ENCODE peak calls at places on chromosomes 12 and 14, in nine cellular contexts. One of them, this sample, is unnamed.

GRCh38 chr12:75975692-75976091 is 55.9 kb downstream of the PHLDA1 start:
- DNase-seq in foreskin fibroblast: no peak
- DNase-seq in Calu3: no peak
- DNase-seq in DMS53: no peak
- DNase-seq in amniotic stem cell: no peak
- DNase-seq in IMR-90: no peak
- DNase-seq in posterior vena cava: no peak
- DNase-seq in left cardiac atrium: no peak
- DNase-seq in EL: no peak
- DNase-seq in this sample: no peak

GRCh38 chr12:111450676-111451075 is 45.0 kb downstream of the SH2B3 start:
- DNase-seq in foreskin fibroblast: peak; percentile 8
- DNase-seq in Calu3: no peak
- DNase-seq in DMS53: no peak
- DNase-seq in amniotic stem cell: no peak
- DNase-seq in IMR-90: no peak
- DNase-seq in posterior vena cava: no peak
- DNase-seq in left cardiac atrium: no peak
- DNase-seq in EL: no peak
- DNase-seq in this sample: no peak

GRCh38 chr14:61753631-61754030 is 8.6 kb upstream of the SNAPC1 start:
- DNase-seq in foreskin fibroblast: peak; percentile 53
- DNase-seq in Calu3: no peak
- DNase-seq in DMS53: no peak
- DNase-seq in amniotic stem cell: no peak
- DNase-seq in IMR-90: peak; percentile 42
- DNase-seq in posterior vena cava: no peak
- DNase-seq in left cardiac atrium: no peak
- DNase-seq in EL: peak; percentile 60
- DNase-seq in this sample: no peak

GRCh38 chr12:118151755-118152154 is 15.8 kb downstream of the PEBP1 start:
- DNase-seq in foreskin fibroblast: no peak
- DNase-seq in Calu3: no peak
- DNase-seq in DMS53: no peak
- DNase-seq in amniotic stem cell: no peak
- DNase-seq in IMR-90: no peak
- DNase-seq in posterior vena cava: no peak
- DNase-seq in left cardiac atrium: no peak
- DNase-seq in EL: no peak
- DNase-seq in this sample: no peak

GRCh38 chr14:69259531-69260245 is at the start of gene GALNT16:
- DNase-seq in foreskin fibroblast: peak; percentile 67
- DNase-seq in Calu3: peak; percentile 54
- DNase-seq in DMS53: peak; percentile 51
- DNase-seq in amniotic stem cell: no peak
- DNase-seq in IMR-90: peak; percentile 12
- DNase-seq in posterior vena cava: peak; percentile 82
- DNase-seq in left cardiac atrium: peak; percentile 61
- DNase-seq in EL: peak; percentile 44
- DNase-seq in this sample: peak; percentile 25

GRCh38 chr14:76537912-76538647 is 162.1 kb downstream of the ESRRB start:
- DNase-seq in foreskin fibroblast: no peak
- DNase-seq in Calu3: no peak
- DNase-seq in DMS53: no peak
- DNase-seq in amniotic stem cell: no peak
- DNase-seq in IMR-90: no peak
- DNase-seq in posterior vena cava: no peak
- DNase-seq in left cardiac atrium: no peak
- DNase-seq in EL: no peak
- DNase-seq in this sample: peak; percentile 10

GRCh38 chr12:50006754-50007442 is 18.4 kb downstream of the RACGAP1 start:
- DNase-seq in foreskin fibroblast: peak; percentile 62
- DNase-seq in Calu3: no peak
- DNase-seq in DMS53: peak; percentile 79
- DNase-seq in amniotic stem cell: no peak
- DNase-seq in IMR-90: peak; percentile 49
- DNase-seq in posterior vena cava: no peak
- DNase-seq in left cardiac atrium: no peak
- DNase-seq in EL: peak; percentile 63
- DNase-seq in this sample: no peak

GRCh38 chr12:6161124-6161882 is 36.8 kb upstream of the VWF start:
- DNase-seq in foreskin fibroblast: peak; percentile 78
- DNase-seq in Calu3: no peak
- DNase-seq in DMS53: no peak
- DNase-seq in amniotic stem cell: no peak
- DNase-seq in IMR-90: peak; percentile 92
- DNase-seq in posterior vena cava: no peak
- DNase-seq in left cardiac atrium: peak; percentile 67
- DNase-seq in EL: no peak
- DNase-seq in this sample: no peak

GRCh38 chr12:100141998-100142850 is 450 bp downstream of the BLTP3B start:
- DNase-seq in foreskin fibroblast: peak; percentile 44
- DNase-seq in Calu3: peak; percentile 48
- DNase-seq in DMS53: peak; percentile 82
- DNase-seq in amniotic stem cell: no peak
- DNase-seq in IMR-90: no peak
- DNase-seq in posterior vena cava: peak; percentile 84
- DNase-seq in left cardiac atrium: peak; percentile 56
- DNase-seq in EL: no peak
- DNase-seq in this sample: peak; percentile 73

GRCh38 chr12:121196902-121197301 is 13.0 kb upstream of the P2RX4 start:
- DNase-seq in foreskin fibroblast: no peak
- DNase-seq in Calu3: no peak
- DNase-seq in DMS53: no peak
- DNase-seq in amniotic stem cell: no peak
- DNase-seq in IMR-90: no peak
- DNase-seq in posterior vena cava: no peak
- DNase-seq in left cardiac atrium: no peak
- DNase-seq in EL: no peak
- DNase-seq in this sample: no peak

GRCh38 chr14:103314496-103315277 is 19.4 kb upstream of the EIF5 start:
- DNase-seq in foreskin fibroblast: no peak
- DNase-seq in Calu3: no peak
- DNase-seq in DMS53: no peak
- DNase-seq in amniotic stem cell: no peak
- DNase-seq in IMR-90: no peak
- DNase-seq in posterior vena cava: peak; percentile 51
- DNase-seq in left cardiac atrium: no peak
- DNase-seq in EL: no peak
- DNase-seq in this sample: no peak

GRCh38 chr14:21236948-21237797 is 32.1 kb downstream of the HNRNPC start:
- DNase-seq in foreskin fibroblast: no peak
- DNase-seq in Calu3: no peak
- DNase-seq in DMS53: no peak
- DNase-seq in amniotic stem cell: no peak
- DNase-seq in IMR-90: no peak
- DNase-seq in posterior vena cava: no peak
- DNase-seq in left cardiac atrium: no peak
- DNase-seq in EL: no peak
- DNase-seq in this sample: no peak

GRCh38 chr12:88237954-88238353 is 95.8 kb downstream of the TMTC3 start:
- DNase-seq in foreskin fibroblast: peak; percentile 83
- DNase-seq in Calu3: peak; percentile 13
- DNase-seq in DMS53: peak; percentile 14
- DNase-seq in amniotic stem cell: no peak
- DNase-seq in IMR-90: peak; percentile 84
- DNase-seq in posterior vena cava: no peak
- DNase-seq in left cardiac atrium: no peak
- DNase-seq in EL: peak; percentile 72
- DNase-seq in this sample: no peak

GRCh38 chr14:81446279-81447007 is 46.3 kb upstream of the STON2 start:
- DNase-seq in foreskin fibroblast: no peak
- DNase-seq in Calu3: no peak
- DNase-seq in DMS53: no peak
- DNase-seq in amniotic stem cell: no peak
- DNase-seq in IMR-90: no peak
- DNase-seq in posterior vena cava: no peak
- DNase-seq in left cardiac atrium: no peak
- DNase-seq in EL: no peak
- DNase-seq in this sample: no peak

GRCh38 chr12:131076791-131077747 is 123.4 kb downstream of the ADGRD1 start:
- DNase-seq in foreskin fibroblast: no peak
- DNase-seq in Calu3: no peak
- DNase-seq in DMS53: no peak
- DNase-seq in amniotic stem cell: no peak
- DNase-seq in IMR-90: no peak
- DNase-seq in posterior vena cava: peak; percentile 70
- DNase-seq in left cardiac atrium: no peak
- DNase-seq in EL: no peak
- DNase-seq in this sample: no peak

GRCh38 chr14:33848706-33849454 is 102.0 kb downstream of the EGLN3 start:
- DNase-seq in foreskin fibroblast: peak; percentile 22
- DNase-seq in Calu3: peak; percentile 85
- DNase-seq in DMS53: peak; percentile 91
- DNase-seq in amniotic stem cell: no peak
- DNase-seq in IMR-90: peak; percentile 10
- DNase-seq in posterior vena cava: peak; percentile 77
- DNase-seq in left cardiac atrium: peak; percentile 65
- DNase-seq in EL: peak; percentile 70
- DNase-seq in this sample: peak; percentile 42

GRCh38 chr14:102575479-102576428 is 16.7 kb upstream of the RCOR1 start:
- DNase-seq in foreskin fibroblast: no peak
- DNase-seq in Calu3: no peak
- DNase-seq in DMS53: no peak
- DNase-seq in amniotic stem cell: no peak
- DNase-seq in IMR-90: no peak
- DNase-seq in posterior vena cava: no peak
- DNase-seq in left cardiac atrium: no peak
- DNase-seq in EL: no peak
- DNase-seq in this sample: no peak

GRCh38 chr12:32505067-32505466 is 105.7 kb downstream of the FGD4 start:
- DNase-seq in foreskin fibroblast: no peak
- DNase-seq in Calu3: no peak
- DNase-seq in DMS53: no peak
- DNase-seq in amniotic stem cell: no peak
- DNase-seq in IMR-90: peak; percentile 5
- DNase-seq in posterior vena cava: no peak
- DNase-seq in left cardiac atrium: no peak
- DNase-seq in EL: no peak
- DNase-seq in this sample: no peak

GRCh38 chr14:88572117-88572516 is 9.3 kb downstream of the ZC3H14 start:
- DNase-seq in foreskin fibroblast: no peak
- DNase-seq in Calu3: no peak
- DNase-seq in DMS53: no peak
- DNase-seq in amniotic stem cell: no peak
- DNase-seq in IMR-90: no peak
- DNase-seq in posterior vena cava: no peak
- DNase-seq in left cardiac atrium: no peak
- DNase-seq in EL: no peak
- DNase-seq in this sample: no peak

GRCh38 chr14:74583689-74584434 is 28.2 kb downstream of the LTBP2 start:
- DNase-seq in foreskin fibroblast: peak; percentile 81
- DNase-seq in Calu3: no peak
- DNase-seq in DMS53: no peak
- DNase-seq in amniotic stem cell: no peak
- DNase-seq in IMR-90: peak; percentile 92
- DNase-seq in posterior vena cava: peak; percentile 54
- DNase-seq in left cardiac atrium: no peak
- DNase-seq in EL: peak; percentile 84
- DNase-seq in this sample: no peak

GRCh38 chr14:24055971-24056799 is 4.4 kb downstream of the CARMIL3 start:
- DNase-seq in foreskin fibroblast: no peak
- DNase-seq in Calu3: no peak
- DNase-seq in DMS53: no peak
- DNase-seq in amniotic stem cell: no peak
- DNase-seq in IMR-90: no peak
- DNase-seq in posterior vena cava: peak; percentile 77
- DNase-seq in left cardiac atrium: no peak
- DNase-seq in EL: no peak
- DNase-seq in this sample: no peak

GRCh38 chr12:19440916-19441315 is 1.6 kb downstream of the AEBP2 start:
- DNase-seq in foreskin fibroblast: no peak
- DNase-seq in Calu3: no peak
- DNase-seq in DMS53: no peak
- DNase-seq in amniotic stem cell: no peak
- DNase-seq in IMR-90: peak; percentile 40
- DNase-seq in posterior vena cava: no peak
- DNase-seq in left cardiac atrium: no peak
- DNase-seq in EL: no peak
- DNase-seq in this sample: no peak

GRCh38 chr12:113469893-113470743 is 1.6 kb downstream of the LHX5 start:
- DNase-seq in foreskin fibroblast: peak; percentile 12
- DNase-seq in Calu3: no peak
- DNase-seq in DMS53: peak; percentile 41
- DNase-seq in amniotic stem cell: no peak
- DNase-seq in IMR-90: no peak
- DNase-seq in posterior vena cava: peak; percentile 20
- DNase-seq in left cardiac atrium: no peak
- DNase-seq in EL: no peak
- DNase-seq in this sample: no peak

GRCh38 chr14:64266206-64266605 is 28.0 kb downstream of the ESR2 start:
- DNase-seq in foreskin fibroblast: peak; percentile 59
- DNase-seq in Calu3: no peak
- DNase-seq in DMS53: no peak
- DNase-seq in amniotic stem cell: no peak
- DNase-seq in IMR-90: peak; percentile 77
- DNase-seq in posterior vena cava: no peak
- DNase-seq in left cardiac atrium: no peak
- DNase-seq in EL: peak; percentile 66
- DNase-seq in this sample: no peak

GRCh38 chr14:100662850-100663527 is 63.7 kb upstream of the DLK1 start:
- DNase-seq in foreskin fibroblast: peak; percentile 81
- DNase-seq in Calu3: peak; percentile 77
- DNase-seq in DMS53: peak; percentile 63
- DNase-seq in amniotic stem cell: no peak
- DNase-seq in IMR-90: peak; percentile 61
- DNase-seq in posterior vena cava: peak; percentile 91
- DNase-seq in left cardiac atrium: peak; percentile 66
- DNase-seq in EL: peak; percentile 57
- DNase-seq in this sample: peak; percentile 50

GRCh38 chr12:65556676-65557424 is 267.4 kb upstream of the HMGA2 start:
- DNase-seq in foreskin fibroblast: peak; percentile 95
- DNase-seq in Calu3: peak; percentile 90
- DNase-seq in DMS53: peak; percentile 92
- DNase-seq in amniotic stem cell: peak; percentile 78
- DNase-seq in IMR-90: peak; percentile 85
- DNase-seq in posterior vena cava: peak; percentile 92
- DNase-seq in left cardiac atrium: peak; percentile 84
- DNase-seq in EL: peak; percentile 84
- DNase-seq in this sample: peak; percentile 85

GRCh38 chr12:16036073-16036472 is 124.9 kb downstream of the DERA start:
- DNase-seq in foreskin fibroblast: no peak
- DNase-seq in Calu3: no peak
- DNase-seq in DMS53: no peak
- DNase-seq in amniotic stem cell: no peak
- DNase-seq in IMR-90: no peak
- DNase-seq in posterior vena cava: no peak
- DNase-seq in left cardiac atrium: no peak
- DNase-seq in EL: no peak
- DNase-seq in this sample: peak; percentile 26

GRCh38 chr14:77979666-77980351 is 179.9 kb downstream of the ADCK1 start:
- DNase-seq in foreskin fibroblast: no peak
- DNase-seq in Calu3: no peak
- DNase-seq in DMS53: no peak
- DNase-seq in amniotic stem cell: no peak
- DNase-seq in IMR-90: no peak
- DNase-seq in posterior vena cava: no peak
- DNase-seq in left cardiac atrium: no peak
- DNase-seq in EL: peak; percentile 29
- DNase-seq in this sample: no peak

GRCh38 chr14:76277586-76278130 is 98.3 kb upstream of the ESRRB start:
- DNase-seq in foreskin fibroblast: no peak
- DNase-seq in Calu3: no peak
- DNase-seq in DMS53: no peak
- DNase-seq in amniotic stem cell: no peak
- DNase-seq in IMR-90: no peak
- DNase-seq in posterior vena cava: no peak
- DNase-seq in left cardiac atrium: no peak
- DNase-seq in EL: no peak
- DNase-seq in this sample: no peak

GRCh38 chr14:104604461-104605449 is at the start of gene TMEM179:
- DNase-seq in foreskin fibroblast: peak; percentile 36
- DNase-seq in Calu3: no peak
- DNase-seq in DMS53: peak; percentile 73
- DNase-seq in amniotic stem cell: no peak
- DNase-seq in IMR-90: peak; percentile 4
- DNase-seq in posterior vena cava: peak; percentile 63
- DNase-seq in left cardiac atrium: peak; percentile 32
- DNase-seq in EL: no peak
- DNase-seq in this sample: peak; percentile 69

GRCh38 chr12:127162307-127162706 is 1104.7 kb upstream of the TMEM132C start:
- DNase-seq in foreskin fibroblast: no peak
- DNase-seq in Calu3: no peak
- DNase-seq in DMS53: peak; percentile 37
- DNase-seq in amniotic stem cell: no peak
- DNase-seq in IMR-90: no peak
- DNase-seq in posterior vena cava: no peak
- DNase-seq in left cardiac atrium: no peak
- DNase-seq in EL: no peak
- DNase-seq in this sample: no peak

This sample was measured in NCI-H510A treated with DMSO at 0.1 percent for 48 hours.